ENCODE peak calls at places on chromosomes 7 and 10, in five cellular contexts. One of them, this sample, is unnamed.

GRCh38 chr7:28565990-28566389 is 153.7 kb downstream of the CREB5 start:
- DNase-seq in H1: no peak
- DNase-seq in neuronal stem cell: no peak
- DNase-seq in trophoblast cell: no peak
- DNase-seq in H9: no peak
- DNase-seq in this sample: no peak

GRCh38 chr10:103472005-103472404 is 7.0 kb downstream of the CALHM3 start:
- DNase-seq in H1: no peak
- DNase-seq in neuronal stem cell: no peak
- DNase-seq in trophoblast cell: no peak
- DNase-seq in H9: no peak
- DNase-seq in this sample: no peak

GRCh38 chr7:303884-304573 is 14.1 kb downstream of the FOXL3 start:
- DNase-seq in H9: no peak
- DNase-seq in neuronal stem cell: no peak
- DNase-seq in H1: no peak
- DNase-seq in trophoblast cell: no peak
- DNase-seq in this sample: no peak

GRCh38 chr7:1914321-1914720 is 244.2 kb downstream of the ELFN1 start:
- DNase-seq in H9: no peak
- DNase-seq in trophoblast cell: no peak
- DNase-seq in H1: no peak
- DNase-seq in neuronal stem cell: no peak
- DNase-seq in this sample: no peak

GRCh38 chr10:78330884-78331283 is 297.2 kb downstream of the RPS24 start:
- DNase-seq in neuronal stem cell: no peak
- DNase-seq in H1: no peak
- DNase-seq in H9: no peak
- DNase-seq in trophoblast cell: no peak
- DNase-seq in this sample: no peak

GRCh38 chr7:55130554-55131198 is 111.9 kb downstream of the EGFR start:
- DNase-seq in neuronal stem cell: peak; percentile 56
- DNase-seq in H1: no peak
- DNase-seq in trophoblast cell: peak; percentile 80
- DNase-seq in H9: no peak
- DNase-seq in this sample: peak; percentile 98

GRCh38 chr10:74363727-74364126 is 212.7 kb downstream of the ADK start:
- DNase-seq in H9: no peak
- DNase-seq in neuronal stem cell: no peak
- DNase-seq in H1: no peak
- DNase-seq in trophoblast cell: no peak
- DNase-seq in this sample: no peak

GRCh38 chr7:6121141-6121540 is 90.0 kb downstream of the ANKRD61 start:
- DNase-seq in H9: no peak
- DNase-seq in trophoblast cell: no peak
- DNase-seq in H1: no peak
- DNase-seq in neuronal stem cell: no peak
- DNase-seq in this sample: peak; percentile 9

GRCh38 chr7:25031432-25031831 is 51.5 kb upstream of the OSBPL3 start:
- DNase-seq in trophoblast cell: no peak
- DNase-seq in H1: no peak
- DNase-seq in neuronal stem cell: no peak
- DNase-seq in H9: no peak
- DNase-seq in this sample: no peak

GRCh38 chr7:30247546-30248386 is 36.6 kb upstream of the ZNRF2 start:
- DNase-seq in neuronal stem cell: no peak
- DNase-seq in H1: no peak
- DNase-seq in H9: no peak
- DNase-seq in trophoblast cell: no peak
- DNase-seq in this sample: no peak

GRCh38 chr10:13187135-13187534 is 25.8 kb downstream of the MCM10 start:
- DNase-seq in trophoblast cell: no peak
- DNase-seq in H9: no peak
- DNase-seq in H1: no peak
- DNase-seq in neuronal stem cell: no peak
- DNase-seq in this sample: no peak

GRCh38 chr7:28417321-28417940 is 5.1 kb downstream of the CREB5 start:
- DNase-seq in neuronal stem cell: no peak
- DNase-seq in trophoblast cell: no peak
- DNase-seq in H9: no peak
- DNase-seq in H1: no peak
- DNase-seq in this sample: no peak

GRCh38 chr7:27640914-27641570 is 21.6 kb downstream of the HIBADH start:
- DNase-seq in H9: no peak
- DNase-seq in neuronal stem cell: no peak
- DNase-seq in trophoblast cell: peak; percentile 41
- DNase-seq in H1: no peak
- DNase-seq in this sample: no peak

GRCh38 chr10:7364474-7364873 is 46.4 kb downstream of the SFMBT2 start:
- DNase-seq in neuronal stem cell: no peak
- DNase-seq in H9: no peak
- DNase-seq in H1: no peak
- DNase-seq in trophoblast cell: no peak
- DNase-seq in this sample: no peak

GRCh38 chr7:11345621-11346020 is 371.9 kb downstream of the PHF14 start:
- DNase-seq in H1: no peak
- DNase-seq in neuronal stem cell: no peak
- DNase-seq in H9: no peak
- DNase-seq in trophoblast cell: no peak
- DNase-seq in this sample: no peak

GRCh38 chr7:5525271-5526189 is 101.9 kb upstream of the TNRC18 start:
- DNase-seq in H1: no peak
- DNase-seq in trophoblast cell: peak; percentile 46
- DNase-seq in H9: peak; percentile 65
- DNase-seq in neuronal stem cell: no peak
- DNase-seq in this sample: peak; percentile 57

GRCh38 chr10:83562381-83562780 is 576.9 kb upstream of the GHITM start:
- DNase-seq in H9: peak; percentile 41
- DNase-seq in H1: no peak
- DNase-seq in neuronal stem cell: no peak
- DNase-seq in trophoblast cell: no peak
- DNase-seq in this sample: no peak

GRCh38 chr10:53298443-53298842 is 525.9 kb upstream of the MBL2 start:
- DNase-seq in H1: no peak
- DNase-seq in neuronal stem cell: no peak
- DNase-seq in trophoblast cell: no peak
- DNase-seq in H9: no peak
- DNase-seq in this sample: no peak

GRCh38 chr10:80457554-80458262 is 3.6 kb downstream of the TSPAN14 start:
- DNase-seq in H9: peak; percentile 69
- DNase-seq in trophoblast cell: no peak
- DNase-seq in H1: no peak
- DNase-seq in neuronal stem cell: no peak
- DNase-seq in this sample: no peak

GRCh38 chr7:93196331-93196730 is 29.9 kb downstream of the HEPACAM2 start:
- DNase-seq in H1: no peak
- DNase-seq in H9: no peak
- DNase-seq in trophoblast cell: no peak
- DNase-seq in neuronal stem cell: no peak
- DNase-seq in this sample: no peak

GRCh38 chr7:106715730-106716129 is 54.8 kb upstream of the CCDC71L start:
- DNase-seq in H9: no peak
- DNase-seq in H1: no peak
- DNase-seq in neuronal stem cell: no peak
- DNase-seq in trophoblast cell: no peak
- DNase-seq in this sample: no peak
- H2BK120ac ChIP-seq in H9: no peak overlapping the region
- H2BK120ac ChIP-seq in H1: no peak overlapping the region
- H2BK120ac ChIP-seq in neuronal stem cell: no peak overlapping the region
- H2BK120ac ChIP-seq in trophoblast cell: no peak overlapping the region
- H2BK120ac ChIP-seq in this sample: no peak overlapping the region

GRCh38 chr10:62618576-62619408 is 185.7 kb upstream of the ADO start:
- DNase-seq in H9: no peak
- DNase-seq in trophoblast cell: peak; percentile 19
- DNase-seq in neuronal stem cell: no peak
- DNase-seq in H1: no peak
- DNase-seq in this sample: peak; percentile 90
- H3K9ac ChIP-seq in H9: no peak overlapping the region
- H3K9ac ChIP-seq in trophoblast cell: no peak overlapping the region
- H3K9ac ChIP-seq in neuronal stem cell: no peak overlapping the region
- H3K9ac ChIP-seq in H1: no peak overlapping the region
- H3K9ac ChIP-seq in this sample: no peak overlapping the region

DNA sequence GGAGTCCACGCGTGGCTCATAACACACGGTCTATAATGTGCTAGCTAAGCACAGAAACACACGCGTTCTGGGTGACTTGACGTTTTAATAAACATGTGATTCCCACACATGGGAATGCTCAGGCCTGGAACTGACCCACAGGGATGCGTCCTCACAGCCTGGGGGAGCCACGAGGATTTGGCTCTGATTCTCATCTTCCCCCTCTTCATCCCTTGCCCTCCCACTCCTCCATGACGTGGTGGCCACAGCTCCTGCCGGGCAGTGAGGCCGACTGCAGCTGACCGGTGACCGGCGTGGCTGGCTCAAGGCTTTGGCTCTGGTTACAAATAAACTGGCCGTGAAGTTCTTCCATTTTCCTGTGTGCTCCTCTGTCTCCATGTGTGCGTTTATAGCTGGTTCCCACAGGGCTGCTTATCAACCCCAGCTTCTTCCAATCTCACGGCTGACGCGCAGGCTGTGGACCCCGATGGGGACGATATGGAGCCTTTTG is 40.9 kb upstream of the KLF6 start:
- DNase-seq in H1: no peak
- DNase-seq in H9: no peak
- DNase-seq in trophoblast cell: peak; percentile 54
- DNase-seq in neuronal stem cell: no peak
- DNase-seq in this sample: no peak
- H2BK12ac ChIP-seq in H1: peak overlapping the region; percentile 60
- H2BK12ac ChIP-seq in H9: no peak overlapping the region
- H2BK12ac ChIP-seq in trophoblast cell: peak overlapping the region; percentile 98
- H2BK12ac ChIP-seq in neuronal stem cell: no peak overlapping the region
- H2BK12ac ChIP-seq in this sample: peak overlapping the region; percentile 96

GRCh38 chr10:44829426-44829825 is 81.7 kb upstream of the TMEM72 start:
- DNase-seq in trophoblast cell: no peak
- DNase-seq in neuronal stem cell: no peak
- DNase-seq in H9: no peak
- DNase-seq in H1: no peak
- DNase-seq in this sample: no peak

GRCh38 chr10:44830022-44830421 is 81.1 kb upstream of the TMEM72 start:
- DNase-seq in neuronal stem cell: no peak
- DNase-seq in H1: no peak
- DNase-seq in H9: no peak
- DNase-seq in trophoblast cell: no peak
- DNase-seq in this sample: peak; percentile 15

GRCh38 chr10:44828515-44829142 is 82.5 kb upstream of the TMEM72 start:
- DNase-seq in H9: no peak
- DNase-seq in neuronal stem cell: no peak
- DNase-seq in H1: no peak
- DNase-seq in trophoblast cell: no peak
- DNase-seq in this sample: no peak

GRCh38 chr10:44824607-44825006 is 86.5 kb upstream of the TMEM72 start:
- DNase-seq in neuronal stem cell: no peak
- DNase-seq in H1: no peak
- DNase-seq in H9: peak; percentile 51
- DNase-seq in trophoblast cell: no peak
- DNase-seq in this sample: no peak

DNA sequence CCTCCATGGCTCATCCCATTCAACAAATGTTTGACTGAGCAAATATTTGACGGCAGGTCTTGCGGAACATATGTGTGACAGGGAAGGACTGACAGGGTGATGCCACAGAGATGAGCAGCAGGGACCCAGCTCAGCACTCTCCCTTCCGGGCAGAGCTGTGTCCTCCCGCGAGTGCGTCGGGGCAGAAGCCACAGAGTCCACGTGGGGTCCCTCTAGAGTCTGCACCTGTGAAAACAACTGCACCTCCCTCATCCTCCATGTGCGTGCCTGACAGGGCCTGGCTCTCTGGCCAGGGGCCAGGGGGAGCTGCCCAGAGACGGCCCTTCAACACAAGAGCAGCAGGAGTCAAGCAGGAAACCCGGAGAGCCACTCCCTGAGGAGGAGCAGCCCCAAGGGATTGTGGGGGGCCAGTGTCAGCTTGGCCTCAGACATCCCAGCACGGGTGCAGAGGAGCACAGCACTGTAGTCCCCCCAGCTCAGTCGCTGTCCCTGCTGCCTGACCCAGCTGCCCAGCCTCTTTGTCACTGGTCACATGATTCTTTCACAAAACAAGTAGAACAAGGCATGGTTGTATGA is 83.6 kb upstream of the TMEM72 start:
- DNase-seq in H9: no peak
- DNase-seq in neuronal stem cell: no peak
- DNase-seq in trophoblast cell: no peak
- DNase-seq in H1: no peak
- DNase-seq in this sample: no peak
- H2BK120ac ChIP-seq in H9: no peak overlapping the region
- H2BK120ac ChIP-seq in neuronal stem cell: no peak overlapping the region
- H2BK120ac ChIP-seq in trophoblast cell: no peak overlapping the region
- H2BK120ac ChIP-seq in H1: no peak overlapping the region
- H2BK120ac ChIP-seq in this sample: no peak overlapping the region